ENCODE peak calls at places on chromosomes 11 and 22, in five cellular contexts. B is uterus, H is neuronal stem cell, Y is astrocyte, I is BE2C. P is an unnamed sample. For H3K4me1, the result is how much of the 10 kb centered on the place peaks cover.

GRCh38 chr11:36328956-36329673 is 33.0 kb downstream of the PRR5L start:
- DNase-seq in B (no peak), H (no peak), Y (peak), I (no peak), P (no peak)

GRCh38 chr11:46489668-46490560 is 98.3 kb upstream of the CHRM4 start:
- DNase-seq in B (no peak), H (no peak), Y (peak), I (peak), P (no peak)

GRCh38 chr11:67303132-67303988 is at the start of gene SSH3:
- DNase-seq in B (peak), H (peak), Y (peak), I (no peak), P (peak)

GRCh38 chr11:118923721-118924587 is 1.8 kb downstream of the BCL9L start:
- DNase-seq in B (no peak), H (no peak), Y (no peak), I (no peak), P (no peak)

GRCh38 chr11:62400760-62401159 is 18.1 kb upstream of the SCGB1A1 start:
- DNase-seq in B (peak), H (no peak), Y (peak), I (peak), P (peak)

GRCh38 chr11:1852885-1853284 is at the start of gene LSP1:
- DNase-seq in B (no peak), H (no peak), Y (no peak), I (no peak), P (no peak)

GRCh38 chr22:46985507-46985882 is 223.0 kb downstream of the TBC1D22A start:
- DNase-seq in B (no peak), H (no peak), Y (no peak), I (no peak), P (no peak)

GRCh38 chr22:43957871-43958270 is 2.6 kb downstream of the SAMM50 start:
- DNase-seq in B (no peak), H (no peak), Y (no peak), I (no peak), P (peak)

GRCh38 chr22:45541580-45541979 is 38.9 kb downstream of the FBLN1 start:
- DNase-seq in B (no peak), H (no peak), Y (no peak), I (no peak), P (no peak)

GRCh38 chr11:57453543-57454177 is 6.7 kb upstream of the RTN4RL2 start:
- DNase-seq in B (no peak), H (no peak), Y (no peak), I (no peak), P (no peak)

GRCh38 chr22:30285176-30285845 is 4.0 kb downstream of the CASTOR1 start:
- DNase-seq in B (no peak), H (no peak), Y (no peak), I (no peak), P (no peak)

GRCh38 chr11:31030375-31030774 is 339.2 kb downstream of the DCDC1 start:
- DNase-seq in B (no peak), H (no peak), Y (no peak), I (no peak), P (no peak)

GRCh38 chr11:46294365-46295309 is 17.2 kb downstream of the CREB3L1 start:
- DNase-seq in B (peak), H (peak), Y (peak), I (no peak), P (no peak)

GRCh38 chr11:113273720-113274119 is 40.7 kb upstream of the TTC12 start:
- DNase-seq in B (no peak), H (no peak), Y (no peak), I (peak), P (no peak)

GRCh38 chr11:32103941-32104340 is 13.1 kb downstream of the RCN1 start:
- DNase-seq in B (no peak), H (no peak), Y (no peak), I (no peak), P (no peak)

GRCh38 chr11:7527029-7527428 is 13.2 kb downstream of the PPFIBP2 start:
- DNase-seq in B (no peak), H (no peak), Y (no peak), I (no peak), P (no peak)

GRCh38 chr11:122226810-122227379 is 110.9 kb upstream of the BLID start:
- DNase-seq in B (no peak), H (no peak), Y (peak), I (no peak), P (no peak)

GRCh38 chr11:115676768-115677167 is 172.6 kb upstream of the CADM1 start:
- DNase-seq in B (no peak), H (no peak), Y (peak), I (no peak), P (no peak)

GRCh38 chr11:108618529-108618928 is 25.0 kb upstream of the EXPH5 start:
- DNase-seq in B (no peak), H (no peak), Y (no peak), I (no peak), P (no peak)
- H3K4me1 ChIP-seq in B (under half), H (under half), Y (under half), I (under half), P (under half)

DNA sequence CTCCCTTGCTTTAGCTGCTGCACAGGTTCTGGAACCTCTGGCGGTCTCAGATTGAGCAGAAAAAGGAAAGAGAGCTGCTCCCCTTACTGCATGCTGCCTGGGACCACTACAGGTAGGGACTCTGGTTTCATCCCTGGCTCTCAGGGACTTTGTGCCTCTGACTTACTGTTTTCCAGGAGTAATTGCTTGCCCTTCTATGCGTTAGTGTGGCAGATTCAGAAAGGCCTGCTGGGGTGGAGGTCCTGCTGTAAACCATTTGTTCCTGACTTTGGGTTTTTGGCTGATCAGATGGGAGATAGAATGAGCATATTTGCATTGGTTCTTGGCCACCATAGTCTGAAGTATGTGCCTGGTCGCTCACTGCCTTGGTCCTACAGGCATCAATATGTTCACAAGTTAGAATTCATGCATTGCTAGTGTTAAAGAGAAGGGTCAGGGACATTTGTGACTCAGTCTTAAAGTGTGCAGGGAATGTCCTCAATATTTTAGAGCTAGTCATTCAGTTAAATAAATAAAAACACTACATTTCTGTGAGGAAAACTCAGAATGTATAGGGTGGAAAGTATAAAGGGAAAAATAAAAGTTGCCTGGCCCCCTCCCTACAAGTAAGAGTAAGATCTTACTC is 78.0 kb downstream of the PISD start:
- DNase-seq in B (no peak), H (no peak), Y (peak), I (no peak), P (no peak)
- H3K4me1 ChIP-seq in B (under half), H (under half), Y (under half), I (under half), P (under half)

GRCh38 chr11:130299978-130300377 is 14.7 kb downstream of the ZBTB44 start:
- DNase-seq in B (no peak), H (no peak), Y (no peak), I (no peak), P (no peak)
- H3K4me1 ChIP-seq in B (under half), H (under half), Y (under half), I (under half), P (under half)

DNA sequence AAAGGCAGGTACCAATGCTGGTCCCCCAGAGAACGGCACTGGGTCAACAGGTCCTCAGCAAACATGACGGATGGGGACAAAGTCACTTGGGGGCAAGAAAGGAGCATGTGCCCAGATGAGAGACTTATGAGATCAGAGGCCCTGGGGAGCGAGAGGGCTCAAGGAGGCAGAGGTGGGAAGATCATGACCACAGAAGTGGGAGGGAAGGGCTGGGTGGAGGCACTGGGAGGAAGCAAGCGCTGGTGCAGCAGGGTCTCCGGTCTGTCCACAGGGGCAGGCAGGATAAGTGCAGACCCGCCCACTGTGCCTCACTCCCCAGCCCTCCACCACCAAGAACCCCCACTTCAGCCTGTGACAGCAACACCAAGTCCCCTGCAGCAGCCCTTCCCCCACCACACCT is 10.9 kb downstream of the ELFN2 start:
- DNase-seq in B (no peak), H (no peak), Y (no peak), I (no peak), P (no peak)
- H3K4me1 ChIP-seq in B (under half), H (under half), Y (under half), I (under half), P (under half)

P was measured in heart right ventricle.